ENCODE peak calls at places on chromosomes 11 and 22, in eight cellular contexts. V is heart right ventricle; S is neural progenitor cell; A is activated CD4-positive, alpha-beta T cell treated with anti-CD3 and anti-CD28 coated beads, Interleukin-2, amount 10 ng/mL, durations not matched to agents 7 days and 5 days; E is T-cell; P is RWPE1; M is hippocampal formation; G is stimulated activated CD8-positive, alpha-beta memory T cell treated with anti-CD3 and anti-CD28 coated beads, Interleukin-7, amount 100 ng/mL, for 1 hour. U is an unnamed sample.

GRCh38 chr11:34176980-34177319 is 71.5 kb downstream of the NAT10 start:
- DNase-seq in V (no peak), S (peak; percentile 53), A (no peak), E (no peak), P (no peak), M (no peak), G (no peak), U (no peak)

GRCh38 chr22:22195265-22196017 is 49.1 kb upstream of the VPREB1 start:
- DNase-seq in V (peak; percentile 31), S (peak; percentile 90), A (peak; percentile 90), E (peak; percentile 71), P (peak; percentile 74), M (no peak), G (peak; percentile 42), U (peak; percentile 43)

GRCh38 chr11:63623513-63624140 is 9.4 kb upstream of the PLAAT3 start:
- DNase-seq in V (no peak), S (no peak), A (no peak), E (no peak), P (no peak), M (no peak), G (no peak), U (no peak)

GRCh38 chr11:64746486-64746885 is 2.5 kb upstream of the RASGRP2 start:
- DNase-seq in V (no peak), S (no peak), A (no peak), E (no peak), P (no peak), M (no peak), G (no peak), U (no peak)

GRCh38 chr11:3156282-3156660 is 8.8 kb downstream of the OSBPL5 start:
- DNase-seq in V (peak; percentile 12), S (no peak), A (no peak), E (no peak), P (no peak), M (no peak), G (no peak), U (no peak)

GRCh38 chr11:105923814-105924213 is 98.2 kb downstream of the MSANTD4 start:
- DNase-seq in V (no peak), S (no peak), A (no peak), E (no peak), P (no peak), M (no peak), G (no peak), U (no peak)

GRCh38 chr11:61955031-61955415 is 4.9 kb downstream of the BEST1 start:
- DNase-seq in V (peak; percentile 62), S (peak; percentile 74), A (no peak), E (no peak), P (peak; percentile 65), M (peak; percentile 26), G (no peak), U (peak; percentile 83)

GRCh38 chr11:44623716-44624491 is 58.4 kb downstream of the CD82 start:
- DNase-seq in V (no peak), S (no peak), A (peak; percentile 5), E (no peak), P (no peak), M (no peak), G (no peak), U (no peak)

GRCh38 chr11:13480198-13480597 is 15.6 kb downstream of the PTH start:
- DNase-seq in V (no peak), S (no peak), A (no peak), E (no peak), P (no peak), M (no peak), G (no peak), U (no peak)

GRCh38 chr11:35593143-35593542 is 25.1 kb upstream of the FJX1 start:
- DNase-seq in V (no peak), S (no peak), A (no peak), E (no peak), P (peak; percentile 69), M (no peak), G (no peak), U (no peak)

GRCh38 chr22:38467904-38468760 is at the start of gene KDELR3:
- DNase-seq in V (peak; percentile 72), S (peak; percentile 57), A (peak; percentile 22), E (peak; percentile 21), P (peak; percentile 81), M (no peak), G (no peak), U (no peak)

GRCh38 chr11:72617080-72617744 is 57.0 kb downstream of the PDE2A start:
- DNase-seq in V (no peak), S (peak; percentile 29), A (no peak), E (no peak), P (no peak), M (peak; percentile 36), G (no peak), U (no peak)

GRCh38 chr11:9210224-9210921 is 54.8 kb downstream of the DENND5A start:
- DNase-seq in V (no peak), S (no peak), A (no peak), E (no peak), P (no peak), M (no peak), G (no peak), U (no peak)

GRCh38 chr11:109914809-109915653 is 178.2 kb upstream of the ZC3H12C start:
- DNase-seq in V (no peak), S (no peak), A (no peak), E (no peak), P (peak; percentile 31), M (no peak), G (no peak), U (no peak)

GRCh38 chr11:6320411-6321207 is at the start of gene CAVIN3:
- DNase-seq in V (peak; percentile 90), S (peak; percentile 73), A (peak; percentile 65), E (no peak), P (peak; percentile 71), M (no peak), G (no peak), U (no peak)

GRCh38 chr11:9092846-9093778 is 1.7 kb upstream of the SCUBE2 start:
- DNase-seq in V (no peak), S (no peak), A (no peak), E (no peak), P (no peak), M (no peak), G (no peak), U (peak; percentile 31)

GRCh38 chr11:31817054-31817620 is 6.0 kb upstream of the PAX6 start:
- DNase-seq in V (no peak), S (peak; percentile 86), A (no peak), E (no peak), P (no peak), M (no peak), G (no peak), U (no peak)

GRCh38 chr11:99406345-99406744 is 385.6 kb downstream of the CNTN5 start:
- DNase-seq in V (no peak), S (no peak), A (no peak), E (no peak), P (no peak), M (no peak), G (no peak), U (no peak)

GRCh38 chr11:119322360-119322739 is 5.4 kb upstream of the MCAM start:
- DNase-seq in V (no peak), S (no peak), A (no peak), E (no peak), P (no peak), M (no peak), G (no peak), U (no peak)

GRCh38 chr11:60838132-60838531 is 3.8 kb upstream of the CCDC86 start:
- DNase-seq in V (no peak), S (peak; percentile 35), A (no peak), E (no peak), P (no peak), M (no peak), G (no peak), U (no peak)

GRCh38 chr11:15471709-15472404 is 357.1 kb downstream of the INSC start:
- DNase-seq in V (no peak), S (no peak), A (no peak), E (no peak), P (no peak), M (no peak), G (no peak), U (no peak)

GRCh38 chr11:23540101-23540561 is 679.9 kb upstream of the CCDC179 start:
- DNase-seq in V (no peak), S (peak; percentile 60), A (peak; percentile 9), E (no peak), P (peak; percentile 31), M (no peak), G (no peak), U (peak; percentile 35)

GRCh38 chr11:70063555-70063954 is 14.6 kb upstream of the ANO1 start:
- DNase-seq in V (no peak), S (no peak), A (no peak), E (no peak), P (peak; percentile 60), M (no peak), G (no peak), U (no peak)

GRCh38 chr11:43920598-43921419 is 21.6 kb upstream of the C11orf96 start:
- DNase-seq in V (no peak), S (no peak), A (no peak), E (no peak), P (peak; percentile 96), M (no peak), G (no peak), U (no peak)

GRCh38 chr11:104151404-104152204 is 12.3 kb downstream of the PDGFD start:
- DNase-seq in V (no peak), S (no peak), A (no peak), E (no peak), P (peak; percentile 20), M (no peak), G (no peak), U (no peak)

GRCh38 chr11:134398079-134398444 is 14.0 kb downstream of the B3GAT1 start:
- DNase-seq in V (no peak), S (no peak), A (no peak), E (no peak), P (peak; percentile 18), M (peak; percentile 77), G (no peak), U (no peak)

GRCh38 chr22:50271011-50271394 is 823 bp upstream of the MAPK11 start:
- DNase-seq in V (no peak), S (no peak), A (no peak), E (no peak), P (no peak), M (no peak), G (no peak), U (no peak)

GRCh38 chr11:114348200-114349191 is 51.8 kb downstream of the C11orf71 start:
- DNase-seq in V (no peak), S (peak; percentile 64), A (peak; percentile 57), E (peak; percentile 36), P (peak; percentile 8), M (peak; percentile 42), G (no peak), U (peak; percentile 68)

GRCh38 chr11:120858740-120859139 is 165.2 kb upstream of the TBCEL start:
- DNase-seq in V (no peak), S (no peak), A (no peak), E (no peak), P (no peak), M (no peak), G (no peak), U (no peak)

GRCh38 chr11:48880021-48880441 is 103.7 kb downstream of the TRIM51G start:
- DNase-seq in V (no peak), S (no peak), A (no peak), E (no peak), P (no peak), M (no peak), G (no peak), U (no peak)

GRCh38 chr22:23774922-23775436 is 2.3 kb downstream of the MMP11 start:
- DNase-seq in V (no peak), S (peak; percentile 60), A (no peak), E (no peak), P (no peak), M (no peak), G (no peak), U (no peak)

GRCh38 chr11:5620606-5621521 is 3.9 kb upstream of the TRIM34 start:
- DNase-seq in V (no peak), S (no peak), A (no peak), E (no peak), P (peak; percentile 78), M (no peak), G (no peak), U (no peak)

GRCh38 chr11:74437441-74437840 is 29.9 kb downstream of the KCNE3 start:
- DNase-seq in V (no peak), S (no peak), A (no peak), E (no peak), P (no peak), M (no peak), G (no peak), U (no peak)

GRCh38 chr11:120331301-120331966 is 4.8 kb upstream of the ARHGEF12 start:
- DNase-seq in V (peak; percentile 35), S (no peak), A (no peak), E (no peak), P (peak; percentile 84), M (no peak), G (no peak), U (no peak)

U was measured in AML-193.